ENCODE peak calls at places on chromosomes 13 and 19, in four cellular contexts. One of them, this sample, is unnamed.

GRCh38 chr19:35155441-35155840 is 906 bp downstream of the FXYD5 start:
- DNase-seq in breast epithelium: no peak
- DNase-seq in stimulated activated CD4-positive, alpha-beta T cell treated with anti-CD3 and anti-CD28 coated beads, Interleukin-4, amount 100 ng/mL, for 24 hours: peak
- DNase-seq in stimulated activated CD8-positive, alpha-beta memory T cell treated with anti-CD3 and anti-CD28 coated beads, Interleukin-7, amount 100 ng/mL, for 1 hour: no peak
- DNase-seq in this sample: no peak

GRCh38 chr13:24339937-24340607 is 30.7 kb downstream of the C1QTNF9 start:
- DNase-seq in breast epithelium: no peak
- DNase-seq in stimulated activated CD4-positive, alpha-beta T cell treated with anti-CD3 and anti-CD28 coated beads, Interleukin-4, amount 100 ng/mL, for 24 hours: no peak
- DNase-seq in stimulated activated CD8-positive, alpha-beta memory T cell treated with anti-CD3 and anti-CD28 coated beads, Interleukin-7, amount 100 ng/mL, for 1 hour: no peak
- DNase-seq in this sample: no peak

GRCh38 chr13:24214528-24214927 is 54.0 kb downstream of the SPATA13 start:
- DNase-seq in breast epithelium: no peak
- DNase-seq in stimulated activated CD4-positive, alpha-beta T cell treated with anti-CD3 and anti-CD28 coated beads, Interleukin-4, amount 100 ng/mL, for 24 hours: no peak
- DNase-seq in stimulated activated CD8-positive, alpha-beta memory T cell treated with anti-CD3 and anti-CD28 coated beads, Interleukin-7, amount 100 ng/mL, for 1 hour: no peak
- DNase-seq in this sample: no peak

GRCh38 chr19:33110201-33110910 is 21.6 kb upstream of the WDR88 start:
- DNase-seq in breast epithelium: no peak
- DNase-seq in stimulated activated CD4-positive, alpha-beta T cell treated with anti-CD3 and anti-CD28 coated beads, Interleukin-4, amount 100 ng/mL, for 24 hours: no peak
- DNase-seq in stimulated activated CD8-positive, alpha-beta memory T cell treated with anti-CD3 and anti-CD28 coated beads, Interleukin-7, amount 100 ng/mL, for 1 hour: no peak
- DNase-seq in this sample: no peak

GRCh38 chr19:29531458-29532025 is 5.7 kb downstream of the VSTM2B start:
- DNase-seq in breast epithelium: no peak
- DNase-seq in stimulated activated CD4-positive, alpha-beta T cell treated with anti-CD3 and anti-CD28 coated beads, Interleukin-4, amount 100 ng/mL, for 24 hours: no peak
- DNase-seq in stimulated activated CD8-positive, alpha-beta memory T cell treated with anti-CD3 and anti-CD28 coated beads, Interleukin-7, amount 100 ng/mL, for 1 hour: no peak
- DNase-seq in this sample: no peak

GRCh38 chr13:60611523-60611922 is 214.5 kb downstream of the TDRD3 start:
- DNase-seq in breast epithelium: no peak
- DNase-seq in stimulated activated CD4-positive, alpha-beta T cell treated with anti-CD3 and anti-CD28 coated beads, Interleukin-4, amount 100 ng/mL, for 24 hours: no peak
- DNase-seq in stimulated activated CD8-positive, alpha-beta memory T cell treated with anti-CD3 and anti-CD28 coated beads, Interleukin-7, amount 100 ng/mL, for 1 hour: no peak
- DNase-seq in this sample: no peak

GRCh38 chr13:42211704-42212103 is 60.2 kb upstream of the AKAP11 start:
- DNase-seq in breast epithelium: no peak
- DNase-seq in stimulated activated CD4-positive, alpha-beta T cell treated with anti-CD3 and anti-CD28 coated beads, Interleukin-4, amount 100 ng/mL, for 24 hours: no peak
- DNase-seq in stimulated activated CD8-positive, alpha-beta memory T cell treated with anti-CD3 and anti-CD28 coated beads, Interleukin-7, amount 100 ng/mL, for 1 hour: no peak
- DNase-seq in this sample: no peak

GRCh38 chr13:101799196-101799595 is 346.7 kb downstream of the ITGBL1 start:
- DNase-seq in breast epithelium: no peak
- DNase-seq in stimulated activated CD4-positive, alpha-beta T cell treated with anti-CD3 and anti-CD28 coated beads, Interleukin-4, amount 100 ng/mL, for 24 hours: no peak
- DNase-seq in stimulated activated CD8-positive, alpha-beta memory T cell treated with anti-CD3 and anti-CD28 coated beads, Interleukin-7, amount 100 ng/mL, for 1 hour: no peak
- DNase-seq in this sample: no peak

GRCh38 chr13:41813426-41813825 is 147.5 kb downstream of the VWA8 start:
- DNase-seq in breast epithelium: no peak
- DNase-seq in stimulated activated CD4-positive, alpha-beta T cell treated with anti-CD3 and anti-CD28 coated beads, Interleukin-4, amount 100 ng/mL, for 24 hours: no peak
- DNase-seq in stimulated activated CD8-positive, alpha-beta memory T cell treated with anti-CD3 and anti-CD28 coated beads, Interleukin-7, amount 100 ng/mL, for 1 hour: no peak
- DNase-seq in this sample: no peak

GRCh38 chr13:111639994-111640393 is 319.6 kb downstream of the TEX29 start:
- DNase-seq in breast epithelium: no peak
- DNase-seq in stimulated activated CD4-positive, alpha-beta T cell treated with anti-CD3 and anti-CD28 coated beads, Interleukin-4, amount 100 ng/mL, for 24 hours: no peak
- DNase-seq in stimulated activated CD8-positive, alpha-beta memory T cell treated with anti-CD3 and anti-CD28 coated beads, Interleukin-7, amount 100 ng/mL, for 1 hour: no peak
- DNase-seq in this sample: no peak

GRCh38 chr13:110127986-110128511 is 178.9 kb downstream of the COL4A1 start:
- DNase-seq in breast epithelium: no peak
- DNase-seq in stimulated activated CD4-positive, alpha-beta T cell treated with anti-CD3 and anti-CD28 coated beads, Interleukin-4, amount 100 ng/mL, for 24 hours: no peak
- DNase-seq in stimulated activated CD8-positive, alpha-beta memory T cell treated with anti-CD3 and anti-CD28 coated beads, Interleukin-7, amount 100 ng/mL, for 1 hour: no peak
- DNase-seq in this sample: no peak

GRCh38 chr19:2449019-2449418 is 7.7 kb downstream of the LMNB2 start:
- DNase-seq in breast epithelium: no peak
- DNase-seq in stimulated activated CD4-positive, alpha-beta T cell treated with anti-CD3 and anti-CD28 coated beads, Interleukin-4, amount 100 ng/mL, for 24 hours: no peak
- DNase-seq in stimulated activated CD8-positive, alpha-beta memory T cell treated with anti-CD3 and anti-CD28 coated beads, Interleukin-7, amount 100 ng/mL, for 1 hour: no peak
- DNase-seq in this sample: no peak

GRCh38 chr13:100650321-100650720 is 24.3 kb downstream of the TMTC4 start:
- DNase-seq in breast epithelium: no peak
- DNase-seq in stimulated activated CD4-positive, alpha-beta T cell treated with anti-CD3 and anti-CD28 coated beads, Interleukin-4, amount 100 ng/mL, for 24 hours: no peak
- DNase-seq in stimulated activated CD8-positive, alpha-beta memory T cell treated with anti-CD3 and anti-CD28 coated beads, Interleukin-7, amount 100 ng/mL, for 1 hour: no peak
- DNase-seq in this sample: no peak

GRCh38 chr19:44891016-44891882 is at the start of gene TOMM40:
- DNase-seq in breast epithelium: no peak
- DNase-seq in stimulated activated CD4-positive, alpha-beta T cell treated with anti-CD3 and anti-CD28 coated beads, Interleukin-4, amount 100 ng/mL, for 24 hours: peak
- DNase-seq in stimulated activated CD8-positive, alpha-beta memory T cell treated with anti-CD3 and anti-CD28 coated beads, Interleukin-7, amount 100 ng/mL, for 1 hour: peak
- DNase-seq in this sample: no peak

GRCh38 chr19:45159204-45159970 is 1.4 kb downstream of the NKPD1 start:
- DNase-seq in breast epithelium: no peak
- DNase-seq in stimulated activated CD4-positive, alpha-beta T cell treated with anti-CD3 and anti-CD28 coated beads, Interleukin-4, amount 100 ng/mL, for 24 hours: no peak
- DNase-seq in stimulated activated CD8-positive, alpha-beta memory T cell treated with anti-CD3 and anti-CD28 coated beads, Interleukin-7, amount 100 ng/mL, for 1 hour: no peak
- DNase-seq in this sample: no peak

GRCh38 chr19:44792286-44792685 is 14.6 kb downstream of the CBLC start:
- DNase-seq in breast epithelium: no peak
- DNase-seq in stimulated activated CD4-positive, alpha-beta T cell treated with anti-CD3 and anti-CD28 coated beads, Interleukin-4, amount 100 ng/mL, for 24 hours: no peak
- DNase-seq in stimulated activated CD8-positive, alpha-beta memory T cell treated with anti-CD3 and anti-CD28 coated beads, Interleukin-7, amount 100 ng/mL, for 1 hour: no peak
- DNase-seq in this sample: no peak

GRCh38 chr13:108609353-108609752 is 20.1 kb upstream of the MYO16 start:
- DNase-seq in breast epithelium: no peak
- DNase-seq in stimulated activated CD4-positive, alpha-beta T cell treated with anti-CD3 and anti-CD28 coated beads, Interleukin-4, amount 100 ng/mL, for 24 hours: no peak
- DNase-seq in stimulated activated CD8-positive, alpha-beta memory T cell treated with anti-CD3 and anti-CD28 coated beads, Interleukin-7, amount 100 ng/mL, for 1 hour: no peak
- DNase-seq in this sample: no peak

GRCh38 chr19:30325657-30326056 is 46.5 kb upstream of the ZNF536 start:
- DNase-seq in breast epithelium: no peak
- DNase-seq in stimulated activated CD4-positive, alpha-beta T cell treated with anti-CD3 and anti-CD28 coated beads, Interleukin-4, amount 100 ng/mL, for 24 hours: no peak
- DNase-seq in stimulated activated CD8-positive, alpha-beta memory T cell treated with anti-CD3 and anti-CD28 coated beads, Interleukin-7, amount 100 ng/mL, for 1 hour: no peak
- DNase-seq in this sample: peak

GRCh38 chr13:71320452-71320851 is 546.6 kb downstream of the DACH1 start:
- DNase-seq in breast epithelium: no peak
- DNase-seq in stimulated activated CD4-positive, alpha-beta T cell treated with anti-CD3 and anti-CD28 coated beads, Interleukin-4, amount 100 ng/mL, for 24 hours: no peak
- DNase-seq in stimulated activated CD8-positive, alpha-beta memory T cell treated with anti-CD3 and anti-CD28 coated beads, Interleukin-7, amount 100 ng/mL, for 1 hour: no peak
- DNase-seq in this sample: no peak

GRCh38 chr19:34145741-34146202 is 26.5 kb upstream of the LSM14A start:
- DNase-seq in breast epithelium: no peak
- DNase-seq in stimulated activated CD4-positive, alpha-beta T cell treated with anti-CD3 and anti-CD28 coated beads, Interleukin-4, amount 100 ng/mL, for 24 hours: peak
- DNase-seq in stimulated activated CD8-positive, alpha-beta memory T cell treated with anti-CD3 and anti-CD28 coated beads, Interleukin-7, amount 100 ng/mL, for 1 hour: no peak
- DNase-seq in this sample: no peak

GRCh38 chr19:3198901-3199700 is 13.4 kb downstream of the NCLN start:
- DNase-seq in breast epithelium: no peak
- DNase-seq in stimulated activated CD4-positive, alpha-beta T cell treated with anti-CD3 and anti-CD28 coated beads, Interleukin-4, amount 100 ng/mL, for 24 hours: no peak
- DNase-seq in stimulated activated CD8-positive, alpha-beta memory T cell treated with anti-CD3 and anti-CD28 coated beads, Interleukin-7, amount 100 ng/mL, for 1 hour: no peak
- DNase-seq in this sample: no peak

GRCh38 chr13:98443329-98443728 is 133.6 kb downstream of the STK24 start:
- DNase-seq in breast epithelium: no peak
- DNase-seq in stimulated activated CD4-positive, alpha-beta T cell treated with anti-CD3 and anti-CD28 coated beads, Interleukin-4, amount 100 ng/mL, for 24 hours: no peak
- DNase-seq in stimulated activated CD8-positive, alpha-beta memory T cell treated with anti-CD3 and anti-CD28 coated beads, Interleukin-7, amount 100 ng/mL, for 1 hour: no peak
- DNase-seq in this sample: no peak

GRCh38 chr19:45016388-45017314 is 15.4 kb downstream of the RELB start:
- DNase-seq in breast epithelium: peak
- DNase-seq in stimulated activated CD4-positive, alpha-beta T cell treated with anti-CD3 and anti-CD28 coated beads, Interleukin-4, amount 100 ng/mL, for 24 hours: peak
- DNase-seq in stimulated activated CD8-positive, alpha-beta memory T cell treated with anti-CD3 and anti-CD28 coated beads, Interleukin-7, amount 100 ng/mL, for 1 hour: peak
- DNase-seq in this sample: peak

GRCh38 chr19:55493052-55493649 is 4.9 kb downstream of the SSC5D start:
- DNase-seq in breast epithelium: no peak
- DNase-seq in stimulated activated CD4-positive, alpha-beta T cell treated with anti-CD3 and anti-CD28 coated beads, Interleukin-4, amount 100 ng/mL, for 24 hours: no peak
- DNase-seq in stimulated activated CD8-positive, alpha-beta memory T cell treated with anti-CD3 and anti-CD28 coated beads, Interleukin-7, amount 100 ng/mL, for 1 hour: no peak
- DNase-seq in this sample: no peak

GRCh38 chr13:93505104-93505952 is 278.7 kb downstream of the GPC6 start:
- DNase-seq in breast epithelium: no peak
- DNase-seq in stimulated activated CD4-positive, alpha-beta T cell treated with anti-CD3 and anti-CD28 coated beads, Interleukin-4, amount 100 ng/mL, for 24 hours: no peak
- DNase-seq in stimulated activated CD8-positive, alpha-beta memory T cell treated with anti-CD3 and anti-CD28 coated beads, Interleukin-7, amount 100 ng/mL, for 1 hour: no peak
- DNase-seq in this sample: no peak

GRCh38 chr13:39451860-39452301 is 151.1 kb downstream of the LHFPL6 start:
- DNase-seq in breast epithelium: no peak
- DNase-seq in stimulated activated CD4-positive, alpha-beta T cell treated with anti-CD3 and anti-CD28 coated beads, Interleukin-4, amount 100 ng/mL, for 24 hours: no peak
- DNase-seq in stimulated activated CD8-positive, alpha-beta memory T cell treated with anti-CD3 and anti-CD28 coated beads, Interleukin-7, amount 100 ng/mL, for 1 hour: no peak
- DNase-seq in this sample: no peak

GRCh38 chr19:4889034-4889825 is 13.5 kb downstream of the ARRDC5 start:
- DNase-seq in breast epithelium: no peak
- DNase-seq in stimulated activated CD4-positive, alpha-beta T cell treated with anti-CD3 and anti-CD28 coated beads, Interleukin-4, amount 100 ng/mL, for 24 hours: no peak
- DNase-seq in stimulated activated CD8-positive, alpha-beta memory T cell treated with anti-CD3 and anti-CD28 coated beads, Interleukin-7, amount 100 ng/mL, for 1 hour: no peak
- DNase-seq in this sample: no peak

GRCh38 chr13:99792079-99792921 is 179.3 kb downstream of the ZIC5 start:
- DNase-seq in breast epithelium: no peak
- DNase-seq in stimulated activated CD4-positive, alpha-beta T cell treated with anti-CD3 and anti-CD28 coated beads, Interleukin-4, amount 100 ng/mL, for 24 hours: no peak
- DNase-seq in stimulated activated CD8-positive, alpha-beta memory T cell treated with anti-CD3 and anti-CD28 coated beads, Interleukin-7, amount 100 ng/mL, for 1 hour: no peak
- DNase-seq in this sample: no peak

GRCh38 chr19:3507371-3508120 is 1.4 kb downstream of the FZR1 start:
- DNase-seq in breast epithelium: no peak
- DNase-seq in stimulated activated CD4-positive, alpha-beta T cell treated with anti-CD3 and anti-CD28 coated beads, Interleukin-4, amount 100 ng/mL, for 24 hours: peak
- DNase-seq in stimulated activated CD8-positive, alpha-beta memory T cell treated with anti-CD3 and anti-CD28 coated beads, Interleukin-7, amount 100 ng/mL, for 1 hour: no peak
- DNase-seq in this sample: no peak

GRCh38 chr13:33050161-33050560 is 33.9 kb downstream of the KL start:
- DNase-seq in breast epithelium: no peak
- DNase-seq in stimulated activated CD4-positive, alpha-beta T cell treated with anti-CD3 and anti-CD28 coated beads, Interleukin-4, amount 100 ng/mL, for 24 hours: no peak
- DNase-seq in stimulated activated CD8-positive, alpha-beta memory T cell treated with anti-CD3 and anti-CD28 coated beads, Interleukin-7, amount 100 ng/mL, for 1 hour: no peak
- DNase-seq in this sample: no peak

GRCh38 chr19:43332058-43332922 is 21.2 kb upstream of the CD177 start:
- DNase-seq in breast epithelium: no peak
- DNase-seq in stimulated activated CD4-positive, alpha-beta T cell treated with anti-CD3 and anti-CD28 coated beads, Interleukin-4, amount 100 ng/mL, for 24 hours: no peak
- DNase-seq in stimulated activated CD8-positive, alpha-beta memory T cell treated with anti-CD3 and anti-CD28 coated beads, Interleukin-7, amount 100 ng/mL, for 1 hour: no peak
- DNase-seq in this sample: no peak

This sample was measured in suprapubic skin.